ENCODE peak calls at places on chromosomes 12 and 14, in eight cellular contexts. Z, L, I, V, M, F, T and P are unnamed samples.

GRCh38 chr14:98408024-98408555 is 863.9 kb downstream of the BCL11B start:
- DNase-seq in F (no peak), I (no peak), M (no peak), T (no peak), L (no peak), Z (no peak), V (no peak), P (no peak)

GRCh38 chr14:105087963-105088811 is 23.0 kb upstream of the GPR132 start:
- DNase-seq in T (peak), I (peak), Z (peak), M (peak), F (peak), V (peak), L (peak), P (peak)

GRCh38 chr12:6554990-6555691 is 701 bp downstream of the IFFO1 start:
- DNase-seq in L (no peak), Z (no peak), T (no peak), I (no peak), M (no peak), V (peak), F (no peak), P (no peak)

GRCh38 chr12:111298583-111299436 is 70.1 kb downstream of the PHETA1 start:
- DNase-seq in L (peak), F (peak), I (peak), V (peak), Z (peak), T (peak), M (no peak), P (peak)

GRCh38 chr12:111842556-111843396 is 748 bp downstream of the MAPKAPK5 start:
- DNase-seq in I (no peak), M (no peak), L (peak), T (no peak), F (peak), V (peak), Z (no peak), P (peak)

GRCh38 chr12:93783827-93784226 is 106.7 kb downstream of the CRADD start:
- DNase-seq in F (no peak), V (no peak), T (no peak), L (no peak), M (no peak), Z (no peak), I (no peak), P (no peak)

GRCh38 chr12:7498832-7499231 is 4.7 kb downstream of the CD163 start:
- DNase-seq in F (no peak), T (peak), L (no peak), Z (peak), V (no peak), M (no peak), I (no peak), P (no peak)

GRCh38 chr14:100271247-100271939 is 32.4 kb downstream of the YY1 start:
- DNase-seq in M (no peak), L (peak), Z (no peak), F (no peak), T (no peak), V (peak), I (peak), P (peak)

GRCh38 chr12:89960011-89960507 is 251.4 kb upstream of the ATP2B1 start:
- DNase-seq in L (no peak), T (peak), I (no peak), V (no peak), Z (peak), M (no peak), F (no peak), P (peak)

GRCh38 chr12:122986258-122986871 is 5.9 kb downstream of the ARL6IP4 start:
- DNase-seq in V (no peak), M (no peak), T (no peak), Z (no peak), F (no peak), I (no peak), L (no peak), P (no peak)

GRCh38 chr12:88472775-88473174 is 107.5 kb downstream of the KITLG start:
- DNase-seq in M (no peak), L (no peak), V (no peak), T (peak), F (no peak), Z (peak), I (no peak), P (peak)

GRCh38 chr14:32816588-32816987 is 122.1 kb upstream of the NPAS3 start:
- DNase-seq in T (no peak), V (no peak), I (no peak), M (no peak), Z (no peak), F (no peak), L (no peak), P (no peak)

GRCh38 chr14:106276326-106277267 is 750.2 kb downstream of the TMEM121 start:
- DNase-seq in I (no peak), M (no peak), Z (no peak), F (no peak), L (no peak), V (no peak), T (no peak), P (no peak)

GRCh38 chr12:57722716-57723629 is 15.6 kb downstream of the AGAP2 start:
- DNase-seq in Z (no peak), T (no peak), V (peak), L (no peak), F (no peak), I (no peak), M (no peak), P (no peak)

GRCh38 chr14:76430017-76430416 is 54.1 kb downstream of the ESRRB start:
- DNase-seq in Z (no peak), V (no peak), I (no peak), M (no peak), L (no peak), T (no peak), F (no peak), P (no peak)

GRCh38 chr12:128269108-128269713 is 2.2 kb downstream of the TMEM132C start:
- DNase-seq in L (no peak), M (peak), V (no peak), F (peak), I (no peak), T (no peak), Z (no peak), P (no peak)

GRCh38 chr12:130639759-130640158 is 76.3 kb downstream of the RIMBP2 start:
- DNase-seq in V (no peak), F (no peak), I (no peak), L (no peak), T (no peak), Z (no peak), M (no peak), P (no peak)

GRCh38 chr12:49783917-49784676 is 42.7 kb downstream of the TMBIM6 start:
- DNase-seq in I (no peak), M (no peak), T (peak), V (no peak), L (no peak), F (no peak), Z (peak), P (no peak)

GRCh38 chr12:39440781-39441180 is 2.1 kb downstream of the KIF21A start:
- DNase-seq in Z (no peak), M (no peak), V (no peak), F (peak), I (no peak), L (peak), T (no peak), P (no peak)

GRCh38 chr12:39441963-39442894 is 691 bp downstream of the KIF21A start:
- DNase-seq in M (peak), Z (peak), T (no peak), L (peak), F (peak), I (peak), V (peak), P (peak)

GRCh38 chr12:39440101-39440500 is 2.8 kb downstream of the KIF21A start:
- DNase-seq in F (no peak), I (no peak), L (no peak), Z (no peak), V (no peak), T (no peak), M (no peak), P (no peak)

GRCh38 chr12:39442895-39443703 is at the start of gene KIF21A:
- DNase-seq in I (peak), V (peak), L (peak), Z (peak), T (peak), F (peak), M (peak), P (peak)

GRCh38 chr12:39441189-39441962 is 1.5 kb downstream of the KIF21A start:
- DNase-seq in I (no peak), T (no peak), Z (no peak), F (no peak), L (no peak), V (no peak), M (no peak), P (no peak)
- H3K27ac ChIP-seq in I (peak), T (no peak), Z (no peak), F (peak), L (peak), V (no peak), M (peak), P (no peak)

GRCh38 chr14:23079716-23080115 is 15.2 kb downstream of the ACIN1 start:
- DNase-seq in F (no peak), L (no peak), V (no peak), M (no peak), T (peak), I (no peak), Z (peak), P (no peak)
- H3K27ac ChIP-seq in F (no peak), L (peak), V (no peak), M (peak), T (peak), I (peak), Z (peak), P (peak)

GRCh38 chr14:35398095-35398584 is 6.4 kb downstream of the NFKBIA start:
- DNase-seq in V (no peak), F (no peak), M (no peak), Z (no peak), I (no peak), T (no peak), L (no peak), P (no peak)
- H3K27ac ChIP-seq in V (peak), F (peak), M (peak), Z (no peak), I (peak), T (no peak), L (peak), P (no peak)

GRCh38 chr12:12007713-12008231 is 63.0 kb upstream of the BCL2L14 start:
- DNase-seq in T (no peak), L (no peak), I (no peak), V (no peak), M (no peak), F (no peak), Z (no peak), P (no peak)

GRCh38 chr12:12007001-12007712 is 63.6 kb upstream of the BCL2L14 start:
- DNase-seq in I (no peak), M (no peak), T (peak), L (no peak), V (no peak), Z (peak), F (no peak), P (peak)

GRCh38 chr12:12008931-12009611 is 61.7 kb upstream of the BCL2L14 start:
- DNase-seq in Z (peak), T (peak), V (peak), I (peak), M (no peak), F (no peak), L (no peak), P (peak)

GRCh38 chr12:12010277-12011031 is 60.3 kb upstream of the BCL2L14 start:
- DNase-seq in L (no peak), T (peak), F (no peak), Z (peak), I (no peak), V (peak), M (no peak), P (peak)

DNA sequence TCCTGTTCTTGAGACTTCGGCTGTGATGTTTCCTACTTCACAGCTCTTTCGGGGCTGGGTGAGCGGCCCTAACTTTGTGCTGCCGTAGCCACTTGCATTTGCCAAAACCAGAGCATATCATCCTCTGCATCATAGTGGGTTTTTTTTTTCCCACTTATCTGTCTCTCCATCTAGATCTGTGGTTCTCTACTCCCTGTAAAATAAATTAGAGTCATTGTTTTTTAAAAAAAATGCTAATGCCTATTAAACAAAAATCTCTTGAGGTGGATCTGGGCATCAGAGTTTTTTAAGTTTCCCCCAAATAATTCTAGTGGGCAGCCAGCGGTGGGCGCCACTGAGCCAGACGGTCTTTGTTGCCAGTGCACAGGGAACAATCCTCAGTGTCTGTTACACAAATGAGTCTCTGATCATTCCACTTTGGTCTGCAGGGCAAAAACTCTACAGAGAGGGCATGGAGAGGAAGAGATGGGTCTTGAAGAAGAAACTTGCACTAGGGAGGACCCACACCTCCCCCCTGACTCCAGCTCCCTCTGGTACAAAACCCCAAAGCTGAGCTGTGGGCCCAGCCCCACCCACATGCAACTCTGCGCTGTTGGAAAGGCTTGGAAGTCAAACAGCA is 62.4 kb upstream of the BCL2L14 start:
- DNase-seq in Z (peak), F (no peak), T (no peak), V (no peak), I (no peak), M (no peak), L (no peak), P (no peak)
- H3K27ac ChIP-seq in Z (peak), F (no peak), T (no peak), V (peak), I (peak), M (no peak), L (no peak), P (peak)

DNA sequence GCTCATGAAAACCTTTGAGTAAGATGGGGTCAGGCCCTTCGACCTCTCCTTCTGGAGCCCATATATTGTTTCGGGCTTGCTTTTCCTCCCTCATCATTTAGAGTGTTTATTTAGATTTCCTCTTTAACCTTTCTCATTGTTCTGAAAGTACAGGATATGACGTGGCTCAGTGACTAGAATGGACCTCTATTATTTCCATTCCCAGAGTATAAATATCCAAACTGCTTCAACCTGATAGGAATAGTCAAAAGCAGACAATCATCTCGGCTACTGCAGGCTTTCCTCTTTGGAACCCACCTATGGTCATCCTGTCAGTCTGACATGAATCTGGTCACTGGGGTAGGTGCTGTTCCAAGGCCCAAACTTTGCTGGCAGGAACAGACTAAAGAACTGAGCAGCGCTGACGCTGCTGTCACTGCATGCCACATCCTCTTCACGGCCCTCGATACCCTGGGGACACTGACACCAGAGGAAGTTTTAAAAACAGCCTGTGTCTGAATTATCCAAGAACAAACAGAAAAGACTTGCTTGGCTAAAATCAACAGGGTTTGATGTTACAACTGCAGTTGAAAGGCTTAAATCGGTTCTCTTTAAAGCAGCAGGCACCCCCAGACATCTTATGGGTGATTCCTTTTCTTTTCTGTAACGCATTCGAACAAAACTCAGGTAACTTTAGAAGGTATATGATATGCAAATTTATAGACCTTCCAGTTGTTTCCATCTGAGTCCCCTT is 5.0 kb upstream of the DDX47 start:
- DNase-seq in F (no peak), M (peak), V (peak), I (no peak), L (no peak), T (peak), Z (no peak), P (peak)
- H3K27ac ChIP-seq in F (no peak), M (peak), V (peak), I (peak), L (peak), T (peak), Z (peak), P (peak)